ENCODE peak calls at places on chromosomes 13 and 19, in ten cellular contexts. F, K, Q, I, Y, C, B, T, O and Z are unnamed samples.

GRCh38 chr13:97883356-97883755 is 70.1 kb upstream of the IPO5 start:
- DNase-seq in F (no peak), K (no peak), Q (no peak), I (no peak), Y (no peak), C (no peak), B (no peak), T (no peak), O (no peak), Z (no peak)

GRCh38 chr13:46803586-46803985 is 6.6 kb upstream of the ESD start:
- DNase-seq in F (no peak), K (no peak), Q (no peak), I (no peak), Y (no peak), C (no peak), B (no peak), T (no peak), O (no peak), Z (no peak)

GRCh38 chr13:72953391-72953960 is 105.3 kb upstream of the KLF5 start:
- DNase-seq in F (no peak), K (no peak), Q (no peak), I (no peak), Y (peak; percentile 3), C (no peak), B (no peak), T (no peak), O (no peak), Z (no peak)

GRCh38 chr19:9531933-9532332 is 6.5 kb downstream of the ZNF426 start:
- DNase-seq in F (no peak), K (no peak), Q (no peak), I (no peak), Y (no peak), C (no peak), B (no peak), T (no peak), O (no peak), Z (no peak)

GRCh38 chr19:591099-591958 is 1.6 kb downstream of the HCN2 start:
- DNase-seq in F (no peak), K (no peak), Q (peak; percentile 67), I (no peak), Y (no peak), C (no peak), B (peak; percentile 30), T (no peak), O (no peak), Z (no peak)

GRCh38 chr13:97231832-97232201 is 9.7 kb downstream of the MBNL2 start:
- DNase-seq in F (no peak), K (no peak), Q (peak; percentile 35), I (no peak), Y (no peak), C (no peak), B (no peak), T (no peak), O (no peak), Z (no peak)

GRCh38 chr19:5905072-5905778 is 553 bp downstream of the VMAC start:
- DNase-seq in F (no peak), K (no peak), Q (no peak), I (no peak), Y (no peak), C (no peak), B (no peak), T (no peak), O (no peak), Z (no peak)

GRCh38 chr13:110225609-110226008 is 81.3 kb downstream of the COL4A1 start:
- DNase-seq in F (no peak), K (no peak), Q (no peak), I (no peak), Y (no peak), C (no peak), B (no peak), T (no peak), O (no peak), Z (no peak)

GRCh38 chr19:46404039-46404883 is 9.1 kb downstream of the CCDC8 start:
- DNase-seq in F (peak; percentile 48), K (peak; percentile 53), Q (peak; percentile 35), I (no peak), Y (peak; percentile 7), C (no peak), B (no peak), T (no peak), O (no peak), Z (no peak)

GRCh38 chr19:41599175-41599966 is 23.4 kb downstream of the CEACAM21 start:
- DNase-seq in F (no peak), K (no peak), Q (no peak), I (no peak), Y (no peak), C (no peak), B (no peak), T (no peak), O (no peak), Z (no peak)

GRCh38 chr13:96075953-96076543 is 13.9 kb upstream of the HS6ST3 start:
- DNase-seq in F (no peak), K (no peak), Q (peak; percentile 45), I (no peak), Y (no peak), C (no peak), B (no peak), T (no peak), O (no peak), Z (no peak)

GRCh38 chr19:12664406-12665280 is 1.9 kb downstream of the MAN2B1 start:
- DNase-seq in F (no peak), K (no peak), Q (peak; percentile 46), I (no peak), Y (no peak), C (no peak), B (no peak), T (no peak), O (no peak), Z (no peak)

GRCh38 chr13:52651880-52652169 is 811 bp upstream of the SUGT1 start:
- DNase-seq in F (no peak), K (no peak), Q (no peak), I (no peak), Y (peak; percentile 56), C (no peak), B (no peak), T (no peak), O (no peak), Z (no peak)

GRCh38 chr19:52007805-52008557 is at the start of gene ZNF615:
- DNase-seq in F (peak; percentile 92), K (peak; percentile 89), Q (peak; percentile 94), I (peak; percentile 92), Y (peak; percentile 63), C (peak; percentile 81), B (peak; percentile 93), T (peak; percentile 89), O (peak; percentile 37), Z (peak; percentile 88)

GRCh38 chr13:43200736-43201135 is 177.3 kb downstream of the DNAJC15 start:
- DNase-seq in F (no peak), K (no peak), Q (no peak), I (no peak), Y (no peak), C (no peak), B (no peak), T (no peak), O (no peak), Z (no peak)

GRCh38 chr19:56643460-56643763 is 453 bp downstream of the SMIM17 start:
- DNase-seq in F (no peak), K (no peak), Q (no peak), I (no peak), Y (no peak), C (no peak), B (no peak), T (no peak), O (no peak), Z (no peak)

GRCh38 chr19:38731654-38732301 is 12.5 kb downstream of the CAPN12 start:
- DNase-seq in F (no peak), K (no peak), Q (no peak), I (no peak), Y (peak; percentile 58), C (no peak), B (no peak), T (no peak), O (no peak), Z (no peak)

GRCh38 chr19:17755977-17756670 is 4.8 kb downstream of the FCHO1 start:
- DNase-seq in F (peak; percentile 46), K (no peak), Q (peak; percentile 38), I (peak; percentile 85), Y (peak; percentile 40), C (peak; percentile 69), B (peak; percentile 88), T (peak; percentile 68), O (no peak), Z (peak; percentile 56)

GRCh38 chr13:37616131-37616530 is 17.6 kb upstream of the POSTN start:
- DNase-seq in F (no peak), K (no peak), Q (no peak), I (no peak), Y (no peak), C (no peak), B (no peak), T (no peak), O (no peak), Z (no peak)

GRCh38 chr19:40836754-40837429 is 13.4 kb downstream of the CYP2A6 start:
- DNase-seq in F (no peak), K (no peak), Q (no peak), I (no peak), Y (no peak), C (no peak), B (no peak), T (no peak), O (no peak), Z (no peak)

GRCh38 chr13:98144501-98145350 is 1.8 kb downstream of the FARP1 start:
- DNase-seq in F (no peak), K (no peak), Q (peak; percentile 58), I (peak; percentile 4), Y (no peak), C (no peak), B (no peak), T (no peak), O (no peak), Z (no peak)

GRCh38 chr19:50768289-50768688 is 2.0 kb upstream of the GPR32 start:
- DNase-seq in F (no peak), K (no peak), Q (no peak), I (no peak), Y (no peak), C (no peak), B (no peak), T (no peak), O (no peak), Z (no peak)

GRCh38 chr19:18194554-18195238 is 1.7 kb downstream of the MPV17L2 start:
- DNase-seq in F (no peak), K (no peak), Q (peak; percentile 70), I (no peak), Y (no peak), C (peak; percentile 15), B (peak; percentile 5), T (peak; percentile 38), O (no peak), Z (no peak)

GRCh38 chr13:30924321-30924720 is 8.1 kb upstream of the TEX26 start:
- DNase-seq in F (no peak), K (no peak), Q (no peak), I (no peak), Y (no peak), C (no peak), B (no peak), T (no peak), O (no peak), Z (no peak)

GRCh38 chr19:44723952-44724319 is 24.6 kb upstream of the BCL3 start:
- DNase-seq in F (peak; percentile 77), K (peak; percentile 84), Q (peak; percentile 92), I (peak; percentile 42), Y (peak; percentile 53), C (peak; percentile 59), B (peak; percentile 63), T (peak; percentile 73), O (no peak), Z (no peak)

GRCh38 chr19:43438291-43439162 is 23.8 kb downstream of the TEX101 start:
- DNase-seq in F (peak; percentile 74), K (peak; percentile 20), Q (peak; percentile 90), I (no peak), Y (no peak), C (no peak), B (no peak), T (peak; percentile 56), O (no peak), Z (no peak)

GRCh38 chr13:79405501-79405830 is 589 bp downstream of the RBM26 start:
- DNase-seq in F (no peak), K (no peak), Q (no peak), I (no peak), Y (no peak), C (no peak), B (peak; percentile 52), T (no peak), O (no peak), Z (no peak)

GRCh38 chr19:35040826-35041547 is 534 bp upstream of the HPN start:
- DNase-seq in F (peak; percentile 93), K (peak; percentile 96), Q (no peak), I (peak; percentile 68), Y (no peak), C (peak; percentile 18), B (peak; percentile 69), T (no peak), O (no peak), Z (peak; percentile 55)